ENCODE peak calls at places on chromosomes 1 and 21, in seven cellular contexts. Y is AG09319; M is glutamatergic neuron; E is activated T-cell treated with anti-CD3 and anti-CD28 coated beads, Interleukin-2, amount 50 U/mL, for 48 hours; K is ELF-1; V is adrenal gland; L is MV-4-11. R is an unnamed sample.

GRCh38 chr1:165143437-165144065 is 213.0 kb downstream of the LMX1A start:
- DNase-seq in E (peak; percentile 41), K (peak; percentile 22), L (peak; percentile 11), Y (no peak), V (no peak), M (peak; percentile 31), R (no peak)

GRCh38 chr1:95257758-95258157 is 23.7 kb downstream of the RWDD3 start:
- DNase-seq in K (no peak), M (no peak), L (no peak), V (no peak), Y (no peak), E (no peak), R (no peak)

GRCh38 chr1:30410153-30410851 is 313.1 kb downstream of the MATN1 start:
- DNase-seq in Y (no peak), L (no peak), K (peak; percentile 1), V (no peak), M (no peak), E (peak; percentile 2), R (no peak)

GRCh38 chr1:173020138-173020742 is 30.5 kb downstream of the TNFSF18 start:
- DNase-seq in K (no peak), L (peak; percentile 89), M (no peak), E (no peak), Y (no peak), V (no peak), R (no peak)

GRCh38 chr1:51998007-51998406 is 7.5 kb upstream of the RAB3B start:
- DNase-seq in M (no peak), V (no peak), E (no peak), L (no peak), K (no peak), Y (no peak), R (no peak)

GRCh38 chr1:97870574-97870973 is 50.3 kb downstream of the DPYD start:
- DNase-seq in Y (no peak), L (no peak), V (no peak), M (no peak), E (no peak), K (no peak), R (no peak)

GRCh38 chr1:234941711-234942320 is 186.8 kb downstream of the TOMM20 start:
- DNase-seq in V (no peak), Y (no peak), L (no peak), M (no peak), E (peak; percentile 6), K (no peak), R (no peak)

GRCh38 chr1:181647314-181648035 is 164.2 kb downstream of the CACNA1E start:
- DNase-seq in Y (no peak), E (no peak), L (peak; percentile 80), V (no peak), M (no peak), K (no peak), R (no peak)

GRCh38 chr21:44376606-44377005 is 23.2 kb downstream of the TRPM2 start:
- DNase-seq in M (no peak), Y (no peak), K (no peak), L (no peak), V (peak; percentile 6), E (no peak), R (no peak)

R was measured in mesothelial cell of epicardium.